ENCODE peak calls at places on chromosome 21, in four cellular contexts. T is OCI-LY7, F is WERI-Rb-1, R is HFF-Myc. L is an unnamed sample.

GRCh38 chr21:27648560-27648959 is 681.7 kb upstream of the ADAMTS5 start:
- DNase-seq in T (no peak), F (no peak), R (peak), L (no peak)

GRCh38 chr21:28521932-28522826 is 470.5 kb downstream of the LTN1 start:
- DNase-seq in T (peak), F (no peak), R (peak), L (peak)

GRCh38 chr21:42176864-42177263 is 42.1 kb upstream of the ABCG1 start:
- DNase-seq in T (no peak), F (no peak), R (no peak), L (no peak)

GRCh38 chr21:29371464-29371863 is 72.7 kb downstream of the BACH1 start:
- DNase-seq in T (no peak), F (no peak), R (no peak), L (no peak)

GRCh38 chr21:46095814-46096595 is 1.9 kb upstream of the COL6A2 start:
- DNase-seq in T (no peak), F (peak), R (no peak), L (no peak)

GRCh38 chr21:39073717-39074116 is 109.5 kb downstream of the PSMG1 start:
- DNase-seq in T (no peak), F (no peak), R (no peak), L (no peak)

GRCh38 chr21:38985423-38986378 is 180.0 kb downstream of the ETS2 start:
- DNase-seq in T (no peak), F (no peak), R (peak), L (peak)

GRCh38 chr21:45471229-45472052 is 66.5 kb downstream of the COL18A1 start:
- DNase-seq in T (no peak), F (no peak), R (peak), L (no peak)

GRCh38 chr21:38380391-38381137 is 117.7 kb downstream of the ERG start:
- DNase-seq in T (no peak), F (no peak), R (no peak), L (no peak)

GRCh38 chr21:17660449-17660848 is 47.7 kb upstream of the BTG3 start:
- DNase-seq in T (no peak), F (no peak), R (no peak), L (no peak)

GRCh38 chr21:34022557-34023335 is 50.6 kb upstream of the MRPS6 start:
- DNase-seq in T (peak), F (no peak), R (no peak), L (peak)

GRCh38 chr21:24824209-24824608 is 783.1 kb downstream of the MRPL39 start:
- DNase-seq in T (no peak), F (no peak), R (no peak), L (no peak)

GRCh38 chr21:38351961-38352521 is 95.2 kb downstream of the KCNJ15 start:
- DNase-seq in T (no peak), F (no peak), R (peak), L (no peak)

GRCh38 chr21:42264245-42265195 is 45.6 kb downstream of the ABCG1 start:
- DNase-seq in T (no peak), F (no peak), R (no peak), L (no peak)

GRCh38 chr21:40208960-40209359 is 341.7 kb downstream of the PCP4 start:
- DNase-seq in T (no peak), F (no peak), R (no peak), L (no peak)

GRCh38 chr21:29235714-29236197 is 63.0 kb upstream of the BACH1 start:
- DNase-seq in T (no peak), F (no peak), R (no peak), L (peak)

GRCh38 chr21:40622531-40622930 is 224.4 kb downstream of the DSCAM start:
- DNase-seq in T (no peak), F (no peak), R (no peak), L (no peak)

GRCh38 chr21:45631540-45631939 is 12.0 kb upstream of the PCBP3 start:
- DNase-seq in T (no peak), F (no peak), R (no peak), L (no peak)

GRCh38 chr21:17495680-17496079 is 17.2 kb upstream of the CXADR start:
- DNase-seq in T (no peak), F (no peak), R (no peak), L (no peak)

GRCh38 chr21:46621457-46622182 is 13.9 kb upstream of the PRMT2 start:
- DNase-seq in T (no peak), F (no peak), R (no peak), L (no peak)

GRCh38 chr21:40404319-40404906 is 442.5 kb downstream of the DSCAM start:
- DNase-seq in T (no peak), F (no peak), R (no peak), L (no peak)

GRCh38 chr21:29436143-29436542 is 137.4 kb downstream of the BACH1 start:
- DNase-seq in T (no peak), F (no peak), R (no peak), L (no peak)

GRCh38 chr21:38590449-38590848 is 92.2 kb upstream of the ERG start:
- DNase-seq in T (no peak), F (no peak), R (no peak), L (no peak)

GRCh38 chr21:20902998-20903397 is 95.2 kb upstream of the NCAM2 start:
- DNase-seq in T (no peak), F (no peak), R (no peak), L (no peak)
- H3K4me3 ChIP-seq in T (no peak), F (no peak), R (no peak), L (no peak)

GRCh38 chr21:26169061-26169610 is 1.4 kb downstream of the APP start:
- DNase-seq in T (no peak), F (peak), R (no peak), L (peak)
- TF ChIP-seq CTCF in T (no peak), F (peak), R (peak), L (peak)

GRCh38 chr21:36694593-36695282 is 4.2 kb upstream of the SIM2 start:
- DNase-seq in T (no peak), F (no peak), R (no peak), L (no peak)

GRCh38 chr21:36696390-36696639 is 2.6 kb upstream of the SIM2 start:
- DNase-seq in T (no peak), F (no peak), R (no peak), L (no peak)

GRCh38 chr21:36695283-36695634 is 3.7 kb upstream of the SIM2 start:
- DNase-seq in T (no peak), F (no peak), R (no peak), L (no peak)

GRCh38 chr21:36696640-36697472 is 2.1 kb upstream of the SIM2 start:
- DNase-seq in T (no peak), F (no peak), R (no peak), L (no peak)

GRCh38 chr21:36695671-36696389 is 3.1 kb upstream of the SIM2 start:
- DNase-seq in T (no peak), F (peak), R (no peak), L (no peak)
- H3K4me3 ChIP-seq in T (no peak), F (no peak), R (no peak), L (no peak)

GRCh38 chr21:32597205-32597604 is 11.9 kb upstream of the TCP10L start:
- DNase-seq in T (no peak), F (no peak), R (peak), L (no peak)

GRCh38 chr21:32595431-32595830 is 10.1 kb upstream of the TCP10L start:
- DNase-seq in T (no peak), F (no peak), R (no peak), L (no peak)

GRCh38 chr21:32593690-32594089 is 8.4 kb upstream of the TCP10L start:
- DNase-seq in T (no peak), F (no peak), R (no peak), L (no peak)

GRCh38 chr21:32590130-32590529 is 4.8 kb upstream of the TCP10L start:
- DNase-seq in T (no peak), F (no peak), R (no peak), L (no peak)

GRCh38 chr21:32592929-32593502 is 7.7 kb upstream of the TCP10L start:
- DNase-seq in T (no peak), F (no peak), R (no peak), L (no peak)
- TF ChIP-seq CTCF in T (no peak), F (no peak), R (no peak), L (no peak)

GRCh38 chr21:35563885-35564451 is 496.4 kb downstream of the SETD4 start:
- DNase-seq in T (no peak), F (no peak), R (peak), L (no peak)
- H3K4me3 ChIP-seq in T (no peak), F (no peak), R (no peak), L (no peak)

DNA sequence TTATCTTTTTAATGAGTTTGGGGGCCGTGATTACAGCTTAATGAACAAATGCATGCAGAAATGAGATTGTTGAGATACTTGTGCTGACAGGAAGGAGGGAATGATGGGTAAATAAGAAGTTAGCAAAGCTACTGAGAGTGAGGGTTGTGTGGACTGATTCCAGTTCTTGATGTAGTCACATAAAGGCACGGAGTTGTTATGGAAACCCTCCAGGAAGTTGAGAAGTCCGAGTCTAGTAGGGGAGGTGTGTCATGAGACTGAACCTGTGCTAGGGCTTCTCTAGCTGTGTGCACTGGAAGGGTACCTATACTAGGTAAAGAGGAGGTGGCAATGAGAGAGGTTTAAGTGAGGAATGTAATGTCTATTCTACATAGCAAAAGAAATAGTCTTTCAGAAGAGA is 475.7 kb downstream of the USP25 start:
- DNase-seq in T (no peak), F (no peak), R (no peak), L (no peak)
- TF ChIP-seq CTCF in T (no peak), F (no peak), R (no peak), L (no peak)

DNA sequence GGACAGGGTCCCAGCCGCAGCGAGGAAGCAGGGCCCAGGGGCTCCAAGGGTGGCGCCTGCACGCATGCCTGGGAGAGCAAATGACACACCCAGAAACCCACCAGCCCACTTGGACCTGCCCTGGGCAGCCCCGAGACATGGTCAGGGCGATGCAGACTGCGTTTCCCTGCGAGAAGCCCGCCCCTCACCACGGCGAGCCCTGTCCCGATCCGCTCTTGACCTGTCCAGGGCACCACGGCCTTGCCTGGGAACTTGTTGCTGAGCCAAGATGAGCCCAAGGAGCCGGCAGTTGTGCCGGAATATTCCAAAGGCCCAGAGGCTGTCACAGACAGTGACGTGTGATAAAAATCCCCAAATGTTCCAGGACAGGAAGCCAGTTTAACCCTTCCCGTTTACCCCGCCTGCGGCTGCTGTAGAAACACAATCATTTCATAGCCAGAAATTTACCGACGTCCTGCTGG is 78.1 kb downstream of the SIK1 start:
- DNase-seq in T (no peak), F (no peak), R (no peak), L (no peak)
- H3K4me3 ChIP-seq in T (no peak), F (no peak), R (no peak), L (no peak)